ENCODE peak calls at places on chromosomes 6 and 20, in five cellular contexts. S, X, U, Y and R are unnamed samples.

GRCh38 chr6:132505158-132505557 is 7.8 kb downstream of the STX7 start:
- DNase-seq in S (no peak), X (no peak), U (no peak), Y (no peak), R (no peak)

GRCh38 chr6:18155864-18156396 is 708 bp downstream of the KDM1B start:
- DNase-seq in S (peak), X (peak), U (peak), Y (peak), R (peak)

GRCh38 chr6:75530696-75531095 is 37.1 kb upstream of the FILIP1 start:
- DNase-seq in S (no peak), X (no peak), U (no peak), Y (no peak), R (no peak)

GRCh38 chr6:107228754-107229153 is 113.4 kb upstream of the BEND3 start:
- DNase-seq in S (no peak), X (no peak), U (no peak), Y (no peak), R (no peak)

GRCh38 chr6:137121401-137121997 is 51.9 kb downstream of the IL22RA2 start:
- DNase-seq in S (no peak), X (no peak), U (no peak), Y (no peak), R (no peak)

GRCh38 chr6:154343473-154344308 is 12.9 kb downstream of the IPCEF1 start:
- DNase-seq in S (peak), X (peak), U (peak), Y (peak), R (no peak)

GRCh38 chr6:85472744-85473143 is 22.9 kb downstream of the NT5E start:
- DNase-seq in S (no peak), X (no peak), U (no peak), Y (no peak), R (no peak)

GRCh38 chr6:25172819-25173218 is 106.4 kb upstream of the CARMIL1 start:
- DNase-seq in S (no peak), X (no peak), U (no peak), Y (peak), R (no peak)

GRCh38 chr6:168215121-168215808 is 104.3 kb downstream of the DACT2 start:
- DNase-seq in S (no peak), X (no peak), U (no peak), Y (no peak), R (no peak)

GRCh38 chr20:14142171-14142570 is 146.9 kb downstream of the MACROD2 start:
- DNase-seq in S (peak), X (peak), U (peak), Y (peak), R (no peak)

GRCh38 chr6:168440520-168441433 is at the start of gene SMOC2:
- DNase-seq in S (peak), X (no peak), U (no peak), Y (no peak), R (no peak)

GRCh38 chr6:130889423-130889822 is 62.2 kb downstream of the SMLR1 start:
- DNase-seq in S (no peak), X (no peak), U (no peak), Y (no peak), R (no peak)

GRCh38 chr6:42791706-42792320 is 10.0 kb downstream of the BICRAL start:
- DNase-seq in S (no peak), X (no peak), U (no peak), Y (no peak), R (no peak)

GRCh38 chr6:102215425-102215824 is 821.9 kb downstream of the GRIK2 start:
- DNase-seq in S (no peak), X (no peak), U (no peak), Y (no peak), R (no peak)

GRCh38 chr6:158377866-158378265 is 65.6 kb downstream of the TULP4 start:
- DNase-seq in S (no peak), X (no peak), U (no peak), Y (no peak), R (no peak)

GRCh38 chr6:22029169-22029568 is 267.7 kb downstream of the PRL start:
- DNase-seq in S (no peak), X (no peak), U (no peak), Y (no peak), R (no peak)

GRCh38 chr6:32815115-32815514 is 1.7 kb downstream of the HLA-DOB start:
- DNase-seq in S (no peak), X (no peak), U (no peak), Y (no peak), R (no peak)

GRCh38 chr6:11876934-11877433 is 98.4 kb upstream of the ADTRP start:
- DNase-seq in S (no peak), X (no peak), U (no peak), Y (no peak), R (no peak)

GRCh38 chr6:133502451-133503259 is 261.5 kb downstream of the EYA4 start:
- DNase-seq in S (no peak), X (no peak), U (no peak), Y (no peak), R (no peak)

GRCh38 chr6:131967948-131968347 is 16.8 kb upstream of the CCN2 start:
- DNase-seq in S (no peak), X (no peak), U (no peak), Y (no peak), R (no peak)

GRCh38 chr20:36745234-36745926 is 510 bp downstream of the NDRG3 start:
- DNase-seq in S (peak), X (peak), U (no peak), Y (peak), R (peak)

GRCh38 chr20:21702553-21703467 is 2.7 kb upstream of the PAX1 start:
- DNase-seq in S (peak), X (peak), U (no peak), Y (peak), R (peak)

GRCh38 chr6:170554086-170554887 is at the start of gene TBP:
- DNase-seq in S (peak), X (peak), U (peak), Y (peak), R (peak)
- TF ChIP-seq POLR2A in S (peak), X (peak), U (peak), Y (peak), R (no peak)

DNA sequence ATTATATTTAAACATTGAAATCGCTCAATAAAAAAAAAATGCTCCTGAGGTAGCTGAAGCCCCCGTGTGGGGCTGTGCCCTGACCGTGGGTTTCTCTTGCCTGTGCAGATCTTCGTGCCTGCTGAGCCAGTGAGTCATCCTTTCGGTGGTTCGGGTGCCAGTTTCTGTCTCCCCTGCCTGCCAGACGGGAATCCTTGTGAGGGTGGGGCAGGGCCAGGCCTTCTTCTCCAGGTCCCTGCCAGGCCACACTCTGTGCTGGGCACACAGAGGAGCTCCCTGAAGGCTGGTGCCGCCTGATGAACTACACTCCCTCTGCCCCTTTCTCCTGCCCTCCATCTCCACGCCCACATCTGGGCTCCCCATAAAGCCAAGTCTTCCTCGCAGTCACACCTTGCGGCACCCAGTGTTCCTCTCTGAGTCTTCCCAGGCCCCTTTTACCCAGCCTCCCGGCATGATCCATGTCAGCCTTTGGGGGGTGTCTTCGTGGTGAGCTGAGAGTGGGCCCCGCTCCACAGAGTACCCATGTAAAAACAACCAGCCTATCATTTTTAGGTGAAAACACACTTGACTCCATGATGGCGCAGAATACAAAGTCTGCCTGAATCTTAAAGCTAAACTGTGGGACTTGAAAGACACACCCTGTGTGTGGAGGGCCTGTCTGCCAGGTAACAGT is 19.3 kb downstream of the FGD2 start:
- DNase-seq in S (no peak), X (peak), U (peak), Y (peak), R (no peak)
- TF ChIP-seq POLR2A in S (no peak), X (no peak), U (no peak), Y (no peak), R (no peak)

GRCh38 chr20:32357869-32358631 is at the start of gene ASXL1:
- DNase-seq in S (peak), X (peak), U (peak), Y (peak), R (peak)
- TF ChIP-seq POLR2A in S (peak), X (peak), U (no peak), Y (peak), R (no peak)

GRCh38 chr20:62237772-62238568 is at the start of gene OSBPL2:
- DNase-seq in S (peak), X (peak), U (peak), Y (peak), R (peak)
- TF ChIP-seq POLR2A in S (no peak), X (peak), U (no peak), Y (no peak), R (no peak)

GRCh38 chr6:157095084-157095483 is 228.2 kb downstream of the TMEM242 start:
- DNase-seq in S (no peak), X (no peak), U (no peak), Y (no peak), R (no peak)

GRCh38 chr6:157095569-157095968 is 227.8 kb downstream of the TMEM242 start:
- DNase-seq in S (no peak), X (no peak), U (no peak), Y (no peak), R (no peak)

GRCh38 chr6:157097255-157097936 is 225.9 kb downstream of the TMEM242 start:
- DNase-seq in S (no peak), X (no peak), U (no peak), Y (no peak), R (no peak)

GRCh38 chr6:157096105-157096504 is 227.2 kb downstream of the TMEM242 start:
- DNase-seq in S (no peak), X (no peak), U (no peak), Y (no peak), R (no peak)

GRCh38 chr6:157096522-157096921 is 226.8 kb downstream of the TMEM242 start:
- DNase-seq in S (no peak), X (no peak), U (no peak), Y (no peak), R (no peak)
- TF ChIP-seq POLR2A in S (no peak), X (no peak), U (no peak), Y (no peak), R (no peak)

GRCh38 chr20:58388882-58389323 is at the start of gene VAPB:
- DNase-seq in S (peak), X (peak), U (peak), Y (peak), R (peak)

GRCh38 chr20:58388028-58388601 is 914 bp upstream of the VAPB start:
- DNase-seq in S (no peak), X (no peak), U (no peak), Y (no peak), R (no peak)

GRCh38 chr20:58389324-58389967 is 417 bp downstream of the VAPB start:
- DNase-seq in S (peak), X (peak), U (no peak), Y (peak), R (peak)

GRCh38 chr20:58390659-58391035 is 1.6 kb downstream of the VAPB start:
- DNase-seq in S (no peak), X (no peak), U (no peak), Y (no peak), R (no peak)

DNA sequence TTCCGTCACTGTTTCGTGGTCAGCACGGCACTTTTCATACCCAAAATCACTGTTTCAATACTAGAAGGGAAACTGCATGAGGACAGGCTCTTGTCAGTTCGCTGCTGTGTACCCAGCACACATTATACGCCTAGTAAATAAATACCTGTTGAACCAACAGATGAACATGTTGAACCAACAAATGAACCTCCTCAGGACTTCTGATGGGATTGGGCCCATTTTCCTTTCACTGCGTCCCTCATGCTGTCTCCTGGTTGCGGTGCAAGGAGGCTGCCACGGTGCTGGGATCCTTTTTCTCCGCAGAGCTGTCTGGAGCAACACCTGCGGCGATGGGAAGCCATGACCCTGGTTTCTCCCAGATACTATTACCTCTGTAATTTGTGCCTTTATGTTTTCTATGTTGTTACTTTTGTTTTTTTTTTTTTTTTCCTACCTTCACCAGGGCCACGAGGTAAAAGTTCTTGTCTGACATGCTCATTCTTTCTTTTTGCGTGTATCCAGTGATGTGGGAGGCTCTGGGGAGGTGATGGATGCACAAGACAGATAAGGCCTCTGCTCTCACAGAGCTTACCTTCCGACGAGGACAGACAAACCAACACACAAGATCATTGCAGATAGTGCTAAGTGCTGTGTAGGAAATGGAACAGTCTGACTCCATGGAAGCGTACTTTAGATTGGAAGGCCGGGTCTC is 1.1 kb downstream of the VAPB start:
- DNase-seq in S (no peak), X (no peak), U (peak), Y (no peak), R (no peak)
- TF ChIP-seq POLR2A in S (no peak), X (no peak), U (no peak), Y (no peak), R (no peak)

GRCh38 chr6:41042656-41043055 is 389 bp downstream of the TSPO2 start:
- DNase-seq in S (no peak), X (no peak), U (no peak), Y (no peak), R (no peak)
- TF ChIP-seq POLR2A in S (no peak), X (no peak), U (no peak), Y (no peak), R (no peak)